ENCODE peak calls at places on chromosomes 16 and 17, in six cellular contexts. T is iPS DF 19.7, C is lower lobe of right lung, Z is NCI-H69, X is NCI-H1105 treated with DMSO at 0.1 percent for 48 hours, N is retina. L is an unnamed sample.

GRCh38 chr17:36183001-36183810 is 6.8 kb upstream of the TBC1D3B start:
- DNase-seq in T (no peak), C (peak), Z (peak), X (peak), N (peak), L (peak)

GRCh38 chr16:20321671-20322070 is 5.6 kb downstream of the GP2 start:
- DNase-seq in T (no peak), C (no peak), Z (no peak), X (no peak), N (no peak), L (no peak)

GRCh38 chr17:40903129-40903847 is 18.2 kb upstream of the KRT20 start:
- DNase-seq in T (no peak), C (no peak), Z (peak), X (no peak), N (no peak), L (no peak)

GRCh38 chr17:67156269-67157199 is 88.5 kb downstream of the HELZ start:
- DNase-seq in T (no peak), C (no peak), Z (peak), X (no peak), N (no peak), L (no peak)

GRCh38 chr16:1989826-1990335 is at the start of gene SYNGR3:
- DNase-seq in T (no peak), C (peak), Z (peak), X (no peak), N (no peak), L (no peak)

GRCh38 chr16:69181-69580 is 3.2 kb downstream of the RHBDF1 start:
- DNase-seq in T (no peak), C (no peak), Z (no peak), X (no peak), N (peak), L (no peak)

GRCh38 chr16:30777591-30778297 is 9.3 kb downstream of the ZNF629 start:
- DNase-seq in T (no peak), C (no peak), Z (no peak), X (no peak), N (no peak), L (no peak)

GRCh38 chr16:85412911-85413520 is 200.1 kb upstream of the GSE1 start:
- DNase-seq in T (no peak), C (peak), Z (no peak), X (no peak), N (peak), L (peak)

GRCh38 chr17:1759529-1759928 is 2.3 kb upstream of the SERPINF1 start:
- DNase-seq in T (no peak), C (no peak), Z (no peak), X (no peak), N (no peak), L (no peak)

GRCh38 chr17:70394430-70394829 is 225.1 kb downstream of the KCNJ2 start:
- DNase-seq in T (no peak), C (no peak), Z (no peak), X (no peak), N (no peak), L (no peak)

GRCh38 chr17:45915263-45915662 is 20.9 kb downstream of the MAPT start:
- DNase-seq in T (no peak), C (no peak), Z (no peak), X (no peak), N (no peak), L (no peak)

GRCh38 chr16:72400257-72401078 is 228.5 kb upstream of the PMFBP1 start:
- DNase-seq in T (peak), C (no peak), Z (peak), X (peak), N (peak), L (no peak)

GRCh38 chr17:79183221-79184158 is 108.9 kb downstream of the ENGASE start:
- DNase-seq in T (no peak), C (no peak), Z (peak), X (peak), N (peak), L (no peak)

GRCh38 chr17:82563318-82563717 is 43.8 kb downstream of the FOXK2 start:
- DNase-seq in T (no peak), C (no peak), Z (no peak), X (no peak), N (no peak), L (no peak)

GRCh38 chr17:9223531-9223930 is 202.2 kb downstream of the NTN1 start:
- DNase-seq in T (no peak), C (no peak), Z (no peak), X (no peak), N (no peak), L (no peak)

GRCh38 chr17:70080541-70081347 is 5.7 kb downstream of the KCNJ16 start:
- DNase-seq in T (no peak), C (no peak), Z (no peak), X (no peak), N (no peak), L (no peak)

GRCh38 chr16:12215302-12216105 is 239.0 kb downstream of the SNX29 start:
- DNase-seq in T (no peak), C (no peak), Z (peak), X (peak), N (peak), L (no peak)

GRCh38 chr17:48153711-48154642 is 46.4 kb downstream of the SNX11 start:
- DNase-seq in T (no peak), C (no peak), Z (peak), X (peak), N (peak), L (no peak)

GRCh38 chr17:69508814-69509213 is 94.3 kb downstream of the MAP2K6 start:
- DNase-seq in T (no peak), C (no peak), Z (no peak), X (no peak), N (no peak), L (no peak)

GRCh38 chr16:89541792-89542191 is 18.7 kb upstream of the RPL13 start:
- DNase-seq in T (no peak), C (no peak), Z (no peak), X (no peak), N (no peak), L (no peak)

GRCh38 chr16:2497116-2497630 is 16.6 kb upstream of the ATP6V0C start:
- DNase-seq in T (no peak), C (peak), Z (no peak), X (no peak), N (peak), L (no peak)

GRCh38 chr16:84919751-84920150 is 91.6 kb downstream of the ZDHHC7 start:
- DNase-seq in T (no peak), C (no peak), Z (no peak), X (no peak), N (no peak), L (no peak)

GRCh38 chr17:7856081-7856791 is 1.1 kb downstream of the NAA38 start:
- DNase-seq in T (no peak), C (peak), Z (peak), X (no peak), N (peak), L (peak)

GRCh38 chr16:23712976-23713375 is at the start of gene ERN2:
- DNase-seq in T (no peak), C (no peak), Z (no peak), X (no peak), N (no peak), L (no peak)

GRCh38 chr17:55601874-55602364 is 90.7 kb upstream of the SMIM36 start:
- DNase-seq in T (peak), C (no peak), Z (peak), X (no peak), N (peak), L (no peak)

GRCh38 chr17:30239089-30239462 is 3.6 kb upstream of the SLC6A4 start:
- DNase-seq in T (no peak), C (no peak), Z (peak), X (no peak), N (no peak), L (no peak)

GRCh38 chr16:49478107-49478506 is 104.5 kb downstream of the C16orf78 start:
- DNase-seq in T (no peak), C (no peak), Z (no peak), X (no peak), N (no peak), L (peak)

GRCh38 chr16:9647981-9648701 is 534.1 kb downstream of the GRIN2A start:
- DNase-seq in T (no peak), C (no peak), Z (peak), X (peak), N (peak), L (no peak)

GRCh38 chr17:68061512-68062313 is 26.2 kb downstream of the KPNA2 start:
- DNase-seq in T (no peak), C (no peak), Z (peak), X (no peak), N (no peak), L (peak)

GRCh38 chr17:81682565-81683207 is 911 bp downstream of the ARL16 start:
- DNase-seq in T (no peak), C (no peak), Z (peak), X (no peak), N (no peak), L (no peak)

GRCh38 chr17:35519442-35519841 is 18.0 kb downstream of the SLFN12L start:
- DNase-seq in T (no peak), C (no peak), Z (no peak), X (no peak), N (no peak), L (no peak)

GRCh38 chr17:74332763-74333220 is 6.8 kb downstream of the KIF19 start:
- DNase-seq in T (no peak), C (no peak), Z (peak), X (peak), N (peak), L (no peak)

GRCh38 chr17:79745641-79746105 is 14.9 kb downstream of the ENPP7 start:
- DNase-seq in T (no peak), C (no peak), Z (no peak), X (no peak), N (no peak), L (no peak)

GRCh38 chr16:67661101-67661661 is 421 bp downstream of the PARD6A start:
- DNase-seq in T (peak), C (no peak), Z (peak), X (peak), N (peak), L (no peak)

GRCh38 chr17:49984776-49985175 is 10.2 kb downstream of the DLX3 start:
- DNase-seq in T (no peak), C (no peak), Z (no peak), X (no peak), N (no peak), L (no peak)

GRCh38 chr16:66262253-66263167 is 104.0 kb upstream of the CDH5 start:
- DNase-seq in T (no peak), C (no peak), Z (no peak), X (no peak), N (no peak), L (peak)

GRCh38 chr17:39487946-39488345 is 26.7 kb downstream of the CDK12 start:
- DNase-seq in T (no peak), C (no peak), Z (no peak), X (no peak), N (no peak), L (no peak)